ENCODE peak calls at places on chromosomes 7 and 10, in seven cellular contexts. One of them, this sample, is unnamed.

GRCh38 chr7:61576-62360 is 130.6 kb upstream of the FAM20C start:
- DNase-seq in PC-9: no peak
- DNase-seq in MM.1S: no peak
- DNase-seq in HCT116: no peak
- DNase-seq in H9: no peak
- DNase-seq in astrocyte: no peak
- DNase-seq in neural progenitor cell: no peak
- DNase-seq in this sample: peak

GRCh38 chr7:94632338-94633024 is 23.5 kb downstream of the SGCE start:
- DNase-seq in PC-9: peak
- DNase-seq in HCT116: no peak
- DNase-seq in neural progenitor cell: no peak
- DNase-seq in MM.1S: no peak
- DNase-seq in astrocyte: peak
- DNase-seq in H9: no peak
- DNase-seq in this sample: peak

GRCh38 chr7:21762469-21762868 is 183.2 kb downstream of the CDCA7L start:
- DNase-seq in HCT116: no peak
- DNase-seq in MM.1S: no peak
- DNase-seq in astrocyte: no peak
- DNase-seq in neural progenitor cell: no peak
- DNase-seq in PC-9: no peak
- DNase-seq in H9: no peak
- DNase-seq in this sample: no peak

GRCh38 chr10:22010973-22011408 is 7.5 kb upstream of the DNAJC1 start:
- DNase-seq in astrocyte: no peak
- DNase-seq in neural progenitor cell: no peak
- DNase-seq in H9: no peak
- DNase-seq in HCT116: peak
- DNase-seq in PC-9: no peak
- DNase-seq in MM.1S: peak
- DNase-seq in this sample: no peak

GRCh38 chr10:86285136-86285790 is 81.3 kb downstream of the GRID1 start:
- DNase-seq in HCT116: no peak
- DNase-seq in astrocyte: no peak
- DNase-seq in MM.1S: no peak
- DNase-seq in PC-9: no peak
- DNase-seq in H9: peak
- DNase-seq in neural progenitor cell: no peak
- DNase-seq in this sample: peak

GRCh38 chr10:114937962-114938817 is at the start of gene TRUB1:
- DNase-seq in MM.1S: peak
- DNase-seq in PC-9: peak
- DNase-seq in neural progenitor cell: peak
- DNase-seq in H9: peak
- DNase-seq in HCT116: peak
- DNase-seq in astrocyte: peak
- DNase-seq in this sample: peak

GRCh38 chr10:14905890-14906289 is 27.2 kb downstream of the SUV39H2 start:
- DNase-seq in H9: no peak
- DNase-seq in astrocyte: no peak
- DNase-seq in HCT116: no peak
- DNase-seq in PC-9: no peak
- DNase-seq in neural progenitor cell: no peak
- DNase-seq in MM.1S: no peak
- DNase-seq in this sample: no peak

GRCh38 chr10:43108951-43109350 is 29.3 kb upstream of the CSGALNACT2 start:
- DNase-seq in H9: no peak
- DNase-seq in neural progenitor cell: no peak
- DNase-seq in PC-9: no peak
- DNase-seq in astrocyte: no peak
- DNase-seq in HCT116: no peak
- DNase-seq in MM.1S: no peak
- DNase-seq in this sample: no peak

GRCh38 chr10:62651341-62651740 is 153.2 kb upstream of the ADO start:
- DNase-seq in H9: no peak
- DNase-seq in HCT116: no peak
- DNase-seq in neural progenitor cell: no peak
- DNase-seq in PC-9: no peak
- DNase-seq in MM.1S: no peak
- DNase-seq in astrocyte: peak
- DNase-seq in this sample: no peak

GRCh38 chr10:22534849-22535604 is 179.4 kb downstream of the PIP4K2A start:
- DNase-seq in astrocyte: peak
- DNase-seq in PC-9: no peak
- DNase-seq in neural progenitor cell: no peak
- DNase-seq in H9: no peak
- DNase-seq in MM.1S: no peak
- DNase-seq in HCT116: no peak
- DNase-seq in this sample: peak

GRCh38 chr7:73703985-73704639 is 15.4 kb downstream of the STX1A start:
- DNase-seq in HCT116: no peak
- DNase-seq in H9: peak
- DNase-seq in neural progenitor cell: peak
- DNase-seq in PC-9: peak
- DNase-seq in astrocyte: no peak
- DNase-seq in MM.1S: no peak
- DNase-seq in this sample: peak

GRCh38 chr7:132999845-133000244 is 82.0 kb downstream of the CHCHD3 start:
- DNase-seq in PC-9: no peak
- DNase-seq in HCT116: no peak
- DNase-seq in MM.1S: no peak
- DNase-seq in H9: no peak
- DNase-seq in astrocyte: no peak
- DNase-seq in neural progenitor cell: no peak
- DNase-seq in this sample: no peak

GRCh38 chr10:124629410-124629809 is 114.8 kb downstream of the FAM53B start:
- DNase-seq in astrocyte: no peak
- DNase-seq in neural progenitor cell: no peak
- DNase-seq in PC-9: no peak
- DNase-seq in H9: no peak
- DNase-seq in MM.1S: no peak
- DNase-seq in HCT116: no peak
- DNase-seq in this sample: no peak

GRCh38 chr7:149494738-149495368 is 2.8 kb downstream of the ZNF746 start:
- DNase-seq in HCT116: no peak
- DNase-seq in PC-9: no peak
- DNase-seq in H9: no peak
- DNase-seq in neural progenitor cell: no peak
- DNase-seq in astrocyte: no peak
- DNase-seq in MM.1S: no peak
- DNase-seq in this sample: no peak

GRCh38 chr7:154857728-154858681 is 144.9 kb downstream of the PAXIP1 start:
- DNase-seq in astrocyte: no peak
- DNase-seq in HCT116: no peak
- DNase-seq in MM.1S: no peak
- DNase-seq in neural progenitor cell: no peak
- DNase-seq in PC-9: no peak
- DNase-seq in H9: peak
- DNase-seq in this sample: no peak

GRCh38 chr7:44310221-44310848 is 15.1 kb downstream of the CAMK2B start:
- DNase-seq in PC-9: no peak
- DNase-seq in HCT116: no peak
- DNase-seq in astrocyte: no peak
- DNase-seq in MM.1S: no peak
- DNase-seq in H9: no peak
- DNase-seq in neural progenitor cell: no peak
- DNase-seq in this sample: peak

GRCh38 chr7:159067870-159068787 is 76.5 kb downstream of the VIPR2 start:
- DNase-seq in HCT116: no peak
- DNase-seq in neural progenitor cell: no peak
- DNase-seq in PC-9: no peak
- DNase-seq in MM.1S: no peak
- DNase-seq in astrocyte: no peak
- DNase-seq in H9: no peak
- DNase-seq in this sample: peak

GRCh38 chr7:22574756-22575517 is 74.9 kb upstream of the STEAP1B start:
- DNase-seq in H9: no peak
- DNase-seq in astrocyte: no peak
- DNase-seq in HCT116: no peak
- DNase-seq in MM.1S: no peak
- DNase-seq in neural progenitor cell: no peak
- DNase-seq in PC-9: peak
- DNase-seq in this sample: no peak

GRCh38 chr7:8441602-8442294 is 8.3 kb downstream of the NXPH1 start:
- DNase-seq in astrocyte: no peak
- DNase-seq in PC-9: no peak
- DNase-seq in neural progenitor cell: peak
- DNase-seq in MM.1S: no peak
- DNase-seq in HCT116: no peak
- DNase-seq in H9: peak
- DNase-seq in this sample: no peak

GRCh38 chr10:29689001-29689400 is 54.2 kb upstream of the SVIL start:
- DNase-seq in astrocyte: peak
- DNase-seq in neural progenitor cell: no peak
- DNase-seq in HCT116: peak
- DNase-seq in H9: no peak
- DNase-seq in PC-9: no peak
- DNase-seq in MM.1S: no peak
- DNase-seq in this sample: peak

GRCh38 chr7:36155811-36156361 is 2.8 kb downstream of the EEPD1 start:
- DNase-seq in neural progenitor cell: peak
- DNase-seq in H9: no peak
- DNase-seq in astrocyte: peak
- DNase-seq in MM.1S: no peak
- DNase-seq in PC-9: no peak
- DNase-seq in HCT116: no peak
- DNase-seq in this sample: peak

GRCh38 chr7:100509213-100509612 is 25.5 kb downstream of the NYAP1 start:
- DNase-seq in astrocyte: peak
- DNase-seq in HCT116: no peak
- DNase-seq in PC-9: no peak
- DNase-seq in neural progenitor cell: no peak
- DNase-seq in MM.1S: no peak
- DNase-seq in H9: no peak
- DNase-seq in this sample: peak

GRCh38 chr7:10085231-10085630 is 888.4 kb upstream of the PHF14 start:
- DNase-seq in HCT116: no peak
- DNase-seq in astrocyte: no peak
- DNase-seq in H9: no peak
- DNase-seq in PC-9: no peak
- DNase-seq in MM.1S: no peak
- DNase-seq in neural progenitor cell: no peak
- DNase-seq in this sample: no peak

GRCh38 chr10:99965700-99966099 is 44.0 kb downstream of the DNMBP start:
- DNase-seq in MM.1S: no peak
- DNase-seq in PC-9: no peak
- DNase-seq in astrocyte: peak
- DNase-seq in neural progenitor cell: no peak
- DNase-seq in HCT116: no peak
- DNase-seq in H9: no peak
- DNase-seq in this sample: no peak
- H3K27ac ChIP-seq in MM.1S: no peak
- H3K27ac ChIP-seq in PC-9: peak
- H3K27ac ChIP-seq in astrocyte: peak
- H3K27ac ChIP-seq in neural progenitor cell: no peak
- H3K27ac ChIP-seq in HCT116: peak
- H3K27ac ChIP-seq in H9: no peak
- H3K27ac ChIP-seq in this sample: peak

GRCh38 chr10:59284111-59284975 is 78.0 kb downstream of the FAM13C start:
- DNase-seq in MM.1S: no peak
- DNase-seq in astrocyte: no peak
- DNase-seq in HCT116: no peak
- DNase-seq in neural progenitor cell: no peak
- DNase-seq in PC-9: no peak
- DNase-seq in H9: no peak
- DNase-seq in this sample: no peak
- H3K4me2 ChIP-seq in MM.1S: no peak
- H3K4me2 ChIP-seq in astrocyte: peak
- H3K4me2 ChIP-seq in HCT116: no peak
- H3K4me2 ChIP-seq in neural progenitor cell: no peak
- H3K4me2 ChIP-seq in PC-9: no peak
- H3K4me2 ChIP-seq in H9: no peak
- H3K4me2 ChIP-seq in this sample: no peak

GRCh38 chr7:80726731-80727130 is 88.3 kb downstream of the CD36 start:
- DNase-seq in PC-9: no peak
- DNase-seq in HCT116: no peak
- DNase-seq in astrocyte: no peak
- DNase-seq in MM.1S: no peak
- DNase-seq in neural progenitor cell: no peak
- DNase-seq in H9: no peak
- DNase-seq in this sample: no peak

GRCh38 chr7:80735330-80735729 is 96.9 kb downstream of the CD36 start:
- DNase-seq in MM.1S: no peak
- DNase-seq in astrocyte: no peak
- DNase-seq in H9: no peak
- DNase-seq in PC-9: no peak
- DNase-seq in HCT116: no peak
- DNase-seq in neural progenitor cell: no peak
- DNase-seq in this sample: no peak

GRCh38 chr7:80736371-80736770 is 97.9 kb downstream of the CD36 start:
- DNase-seq in HCT116: no peak
- DNase-seq in neural progenitor cell: no peak
- DNase-seq in PC-9: no peak
- DNase-seq in H9: no peak
- DNase-seq in astrocyte: no peak
- DNase-seq in MM.1S: no peak
- DNase-seq in this sample: no peak

GRCh38 chr7:80729586-80730320 is 91.3 kb downstream of the CD36 start:
- DNase-seq in H9: no peak
- DNase-seq in neural progenitor cell: no peak
- DNase-seq in MM.1S: peak
- DNase-seq in PC-9: no peak
- DNase-seq in astrocyte: no peak
- DNase-seq in HCT116: no peak
- DNase-seq in this sample: peak

DNA sequence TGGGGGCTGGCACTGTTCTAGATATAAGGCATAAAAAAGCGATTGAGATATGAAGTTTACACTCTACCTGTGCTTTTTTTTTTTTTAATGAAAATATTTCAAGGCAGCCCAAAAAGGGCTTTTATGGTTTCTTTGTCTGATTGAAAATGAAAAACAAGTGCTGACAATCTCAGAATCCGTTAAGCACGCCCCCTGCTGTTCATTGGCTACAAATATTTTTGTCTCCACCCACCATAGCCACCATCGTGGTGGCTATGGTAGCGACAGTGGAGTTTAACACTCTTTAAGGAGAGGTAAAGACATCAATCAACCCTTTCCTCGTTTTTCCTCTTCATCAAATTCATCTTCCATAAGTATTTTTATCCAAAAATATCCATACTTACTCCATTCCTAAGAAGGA is 94.2 kb downstream of the CD36 start:
- DNase-seq in astrocyte: no peak
- DNase-seq in PC-9: no peak
- DNase-seq in MM.1S: no peak
- DNase-seq in HCT116: no peak
- DNase-seq in neural progenitor cell: peak
- DNase-seq in H9: no peak
- DNase-seq in this sample: no peak
- TF ChIP-seq CTCF in astrocyte: peak
- TF ChIP-seq CTCF in PC-9: peak
- TF ChIP-seq CTCF in MM.1S: peak
- TF ChIP-seq CTCF in HCT116: peak
- TF ChIP-seq CTCF in neural progenitor cell: peak
- TF ChIP-seq CTCF in H9: peak
- TF ChIP-seq CTCF in this sample: peak

DNA sequence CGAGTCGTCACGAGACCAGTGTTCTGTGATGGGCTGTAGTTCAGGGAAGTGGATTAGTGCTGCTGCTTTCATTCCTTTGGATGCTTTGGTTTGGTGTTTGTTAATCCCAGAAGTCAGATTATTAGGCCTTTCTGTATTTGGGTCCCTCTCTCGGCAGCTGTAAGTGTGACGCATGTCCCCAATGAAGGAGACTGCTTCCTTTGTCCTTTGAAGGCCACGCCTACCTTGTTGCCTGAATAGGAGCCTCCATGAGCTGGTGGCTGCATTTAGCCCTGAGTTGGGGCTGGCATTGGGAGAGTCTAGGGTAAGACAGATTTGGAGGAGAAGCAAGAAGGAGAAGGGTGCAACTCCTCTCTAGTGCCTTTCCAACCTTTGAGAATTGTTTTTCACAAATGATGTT is 34.5 kb downstream of the DOCK1 start:
- DNase-seq in neural progenitor cell: peak
- DNase-seq in MM.1S: no peak
- DNase-seq in PC-9: no peak
- DNase-seq in HCT116: no peak
- DNase-seq in astrocyte: no peak
- DNase-seq in H9: no peak
- DNase-seq in this sample: no peak
- H3K27ac ChIP-seq in neural progenitor cell: no peak
- H3K27ac ChIP-seq in MM.1S: no peak
- H3K27ac ChIP-seq in PC-9: no peak
- H3K27ac ChIP-seq in HCT116: no peak
- H3K27ac ChIP-seq in astrocyte: no peak
- H3K27ac ChIP-seq in H9: no peak
- H3K27ac ChIP-seq in this sample: no peak